ENCODE peak calls at places on chromosomes 6 and 20, in eight cellular contexts. One of them, this sample, is unnamed.

GRCh38 chr6:84773431-84774173 is 9.2 kb upstream of the TBX18 start:
- DNase-seq in stomach: no peak
- DNase-seq in GM12892: no peak
- DNase-seq in suprapubic skin: no peak
- DNase-seq in prostate gland: no peak
- DNase-seq in spleen: peak
- DNase-seq in K562: no peak
- DNase-seq in breast epithelium: no peak
- DNase-seq in this sample: no peak

GRCh38 chr6:3566812-3567211 is 110.0 kb upstream of the SLC22A23 start:
- DNase-seq in breast epithelium: no peak
- DNase-seq in K562: no peak
- DNase-seq in stomach: no peak
- DNase-seq in prostate gland: no peak
- DNase-seq in spleen: no peak
- DNase-seq in GM12892: no peak
- DNase-seq in suprapubic skin: no peak
- DNase-seq in this sample: no peak

GRCh38 chr20:35661013-35661412 is 3.7 kb downstream of the CPNE1 start:
- DNase-seq in prostate gland: no peak
- DNase-seq in stomach: no peak
- DNase-seq in suprapubic skin: no peak
- DNase-seq in GM12892: no peak
- DNase-seq in spleen: no peak
- DNase-seq in K562: no peak
- DNase-seq in breast epithelium: no peak
- DNase-seq in this sample: no peak

GRCh38 chr6:150775804-150776203 is 89.7 kb upstream of the MTHFD1L start:
- DNase-seq in prostate gland: no peak
- DNase-seq in suprapubic skin: no peak
- DNase-seq in K562: no peak
- DNase-seq in breast epithelium: no peak
- DNase-seq in stomach: no peak
- DNase-seq in GM12892: no peak
- DNase-seq in spleen: no peak
- DNase-seq in this sample: no peak

GRCh38 chr20:31674895-31675827 is 37.4 kb downstream of the COX4I2 start:
- DNase-seq in breast epithelium: peak
- DNase-seq in suprapubic skin: peak
- DNase-seq in spleen: peak
- DNase-seq in prostate gland: no peak
- DNase-seq in GM12892: peak
- DNase-seq in K562: peak
- DNase-seq in stomach: peak
- DNase-seq in this sample: no peak

GRCh38 chr6:109660526-109660925 is 30.5 kb downstream of the AK9 start:
- DNase-seq in spleen: no peak
- DNase-seq in GM12892: no peak
- DNase-seq in K562: no peak
- DNase-seq in stomach: no peak
- DNase-seq in breast epithelium: no peak
- DNase-seq in suprapubic skin: no peak
- DNase-seq in prostate gland: no peak
- DNase-seq in this sample: no peak

GRCh38 chr20:24102290-24102689 is 113.7 kb upstream of the GGTLC1 start:
- DNase-seq in stomach: no peak
- DNase-seq in K562: no peak
- DNase-seq in suprapubic skin: no peak
- DNase-seq in spleen: no peak
- DNase-seq in GM12892: no peak
- DNase-seq in breast epithelium: no peak
- DNase-seq in prostate gland: no peak
- DNase-seq in this sample: no peak

GRCh38 chr20:15582146-15582776 is 991.0 kb downstream of the KIF16B start:
- DNase-seq in GM12892: no peak
- DNase-seq in prostate gland: no peak
- DNase-seq in spleen: no peak
- DNase-seq in breast epithelium: no peak
- DNase-seq in suprapubic skin: no peak
- DNase-seq in K562: no peak
- DNase-seq in stomach: no peak
- DNase-seq in this sample: no peak

GRCh38 chr6:159254186-159254585 is 85.0 kb downstream of the FNDC1 start:
- DNase-seq in suprapubic skin: no peak
- DNase-seq in stomach: no peak
- DNase-seq in prostate gland: no peak
- DNase-seq in K562: no peak
- DNase-seq in GM12892: no peak
- DNase-seq in breast epithelium: no peak
- DNase-seq in spleen: no peak
- DNase-seq in this sample: no peak

GRCh38 chr20:15359056-15359455 is 1021.6 kb upstream of the FLRT3 start:
- DNase-seq in suprapubic skin: no peak
- DNase-seq in stomach: no peak
- DNase-seq in spleen: no peak
- DNase-seq in GM12892: no peak
- DNase-seq in prostate gland: no peak
- DNase-seq in K562: no peak
- DNase-seq in breast epithelium: no peak
- DNase-seq in this sample: no peak

GRCh38 chr20:45452772-45453171 is 16.8 kb upstream of the WFDC2 start:
- DNase-seq in K562: no peak
- DNase-seq in breast epithelium: no peak
- DNase-seq in stomach: no peak
- DNase-seq in GM12892: no peak
- DNase-seq in prostate gland: no peak
- DNase-seq in suprapubic skin: no peak
- DNase-seq in spleen: no peak
- DNase-seq in this sample: no peak

GRCh38 chr20:21436186-21436585 is 38.9 kb upstream of the NKX2-4 start:
- DNase-seq in breast epithelium: no peak
- DNase-seq in stomach: no peak
- DNase-seq in prostate gland: no peak
- DNase-seq in suprapubic skin: no peak
- DNase-seq in K562: no peak
- DNase-seq in spleen: no peak
- DNase-seq in GM12892: no peak
- DNase-seq in this sample: no peak

GRCh38 chr20:35395728-35396127 is 16.0 kb downstream of the UQCC1 start:
- DNase-seq in breast epithelium: no peak
- DNase-seq in K562: no peak
- DNase-seq in stomach: no peak
- DNase-seq in spleen: no peak
- DNase-seq in suprapubic skin: no peak
- DNase-seq in GM12892: no peak
- DNase-seq in prostate gland: no peak
- DNase-seq in this sample: no peak

GRCh38 chr20:10715035-10715434 is 41.2 kb upstream of the JAG1 start:
- DNase-seq in stomach: no peak
- DNase-seq in K562: no peak
- DNase-seq in prostate gland: no peak
- DNase-seq in spleen: no peak
- DNase-seq in GM12892: no peak
- DNase-seq in suprapubic skin: no peak
- DNase-seq in breast epithelium: no peak
- DNase-seq in this sample: no peak

GRCh38 chr6:25307805-25308494 is 28.8 kb downstream of the CARMIL1 start:
- DNase-seq in breast epithelium: no peak
- DNase-seq in suprapubic skin: no peak
- DNase-seq in prostate gland: no peak
- DNase-seq in stomach: no peak
- DNase-seq in spleen: no peak
- DNase-seq in GM12892: no peak
- DNase-seq in K562: no peak
- DNase-seq in this sample: no peak

GRCh38 chr6:33638581-33638980 is 17.5 kb downstream of the ITPR3 start:
- DNase-seq in prostate gland: no peak
- DNase-seq in stomach: peak
- DNase-seq in K562: no peak
- DNase-seq in breast epithelium: no peak
- DNase-seq in spleen: no peak
- DNase-seq in GM12892: no peak
- DNase-seq in suprapubic skin: no peak
- DNase-seq in this sample: no peak

GRCh38 chr6:167469101-167469500 is 144.2 kb downstream of the TTLL2 start:
- DNase-seq in stomach: no peak
- DNase-seq in prostate gland: no peak
- DNase-seq in K562: no peak
- DNase-seq in breast epithelium: no peak
- DNase-seq in suprapubic skin: peak
- DNase-seq in spleen: no peak
- DNase-seq in GM12892: no peak
- DNase-seq in this sample: no peak
- TF ChIP-seq POLR2AphosphoS5 in stomach: no peak
- TF ChIP-seq POLR2AphosphoS5 in prostate gland: no peak
- TF ChIP-seq POLR2AphosphoS5 in K562: no peak
- TF ChIP-seq POLR2AphosphoS5 in breast epithelium: no peak
- TF ChIP-seq POLR2AphosphoS5 in suprapubic skin: no peak
- TF ChIP-seq POLR2AphosphoS5 in spleen: no peak
- TF ChIP-seq POLR2AphosphoS5 in GM12892: no peak
- TF ChIP-seq POLR2AphosphoS5 in this sample: no peak

GRCh38 chr6:41733349-41733706 is 2.1 kb downstream of the TFEB start:
- DNase-seq in prostate gland: no peak
- DNase-seq in spleen: no peak
- DNase-seq in GM12892: no peak
- DNase-seq in suprapubic skin: peak
- DNase-seq in stomach: no peak
- DNase-seq in K562: no peak
- DNase-seq in breast epithelium: no peak
- DNase-seq in this sample: no peak

GRCh38 chr6:41732601-41733348 is 2.6 kb downstream of the TFEB start:
- DNase-seq in breast epithelium: no peak
- DNase-seq in GM12892: peak
- DNase-seq in suprapubic skin: no peak
- DNase-seq in prostate gland: peak
- DNase-seq in stomach: peak
- DNase-seq in K562: no peak
- DNase-seq in spleen: peak
- DNase-seq in this sample: peak

GRCh38 chr6:41734666-41735426 is 562 bp downstream of the TFEB start:
- DNase-seq in stomach: peak
- DNase-seq in prostate gland: peak
- DNase-seq in K562: peak
- DNase-seq in spleen: peak
- DNase-seq in suprapubic skin: peak
- DNase-seq in breast epithelium: peak
- DNase-seq in GM12892: peak
- DNase-seq in this sample: peak

GRCh38 chr6:41735427-41736206 is at the start of gene TFEB:
- DNase-seq in GM12892: peak
- DNase-seq in breast epithelium: peak
- DNase-seq in spleen: peak
- DNase-seq in K562: peak
- DNase-seq in prostate gland: peak
- DNase-seq in suprapubic skin: peak
- DNase-seq in stomach: peak
- DNase-seq in this sample: peak

GRCh38 chr6:41733707-41734665 is 1.4 kb downstream of the TFEB start:
- DNase-seq in breast epithelium: peak
- DNase-seq in stomach: peak
- DNase-seq in K562: peak
- DNase-seq in GM12892: peak
- DNase-seq in spleen: peak
- DNase-seq in prostate gland: peak
- DNase-seq in suprapubic skin: peak
- DNase-seq in this sample: peak
- TF ChIP-seq POLR2A in breast epithelium: no peak
- TF ChIP-seq POLR2A in stomach: no peak
- TF ChIP-seq POLR2A in K562: no peak
- TF ChIP-seq POLR2A in GM12892: peak
- TF ChIP-seq POLR2A in spleen: peak
- TF ChIP-seq POLR2A in prostate gland: peak
- TF ChIP-seq POLR2A in suprapubic skin: no peak
- TF ChIP-seq POLR2A in this sample: peak

DNA sequence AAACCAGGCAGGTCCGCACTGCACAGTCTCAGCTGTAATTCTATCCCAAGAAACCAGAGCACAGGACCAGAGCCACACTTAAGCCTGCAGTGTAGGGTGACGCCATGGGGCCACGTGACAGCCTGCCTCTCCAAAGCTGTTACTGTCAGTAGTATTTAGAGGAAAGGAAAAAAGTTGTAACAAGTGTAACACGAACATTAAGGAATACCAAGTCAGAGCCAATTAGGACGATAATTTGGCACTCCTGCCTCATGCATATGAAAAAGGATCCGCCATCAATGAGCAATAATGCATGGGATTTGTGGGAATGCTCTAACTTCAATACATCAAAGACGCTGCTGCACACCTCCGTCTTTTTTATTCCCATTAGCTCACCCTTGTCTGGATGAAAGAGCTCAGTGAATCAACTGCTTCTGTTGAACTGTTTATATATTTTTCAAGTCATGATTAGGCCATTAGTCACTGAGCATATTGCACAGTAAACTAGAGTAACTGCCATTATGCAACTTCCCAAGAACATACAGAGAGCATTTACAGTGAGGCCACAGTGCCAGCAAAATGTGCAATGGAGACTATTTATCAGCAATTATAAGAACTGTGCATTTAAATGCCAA is 79.9 kb downstream of the ATXN1 start:
- DNase-seq in prostate gland: no peak
- DNase-seq in breast epithelium: no peak
- DNase-seq in suprapubic skin: no peak
- DNase-seq in stomach: no peak
- DNase-seq in GM12892: no peak
- DNase-seq in spleen: no peak
- DNase-seq in K562: no peak
- DNase-seq in this sample: no peak
- TF ChIP-seq POLR2AphosphoS5 in prostate gland: no peak
- TF ChIP-seq POLR2AphosphoS5 in breast epithelium: no peak
- TF ChIP-seq POLR2AphosphoS5 in suprapubic skin: no peak
- TF ChIP-seq POLR2AphosphoS5 in stomach: peak
- TF ChIP-seq POLR2AphosphoS5 in GM12892: no peak
- TF ChIP-seq POLR2AphosphoS5 in spleen: peak
- TF ChIP-seq POLR2AphosphoS5 in K562: no peak
- TF ChIP-seq POLR2AphosphoS5 in this sample: no peak

GRCh38 chr6:144008501-144009245 is 614 bp upstream of the PLAGL1 start:
- DNase-seq in GM12892: peak
- DNase-seq in spleen: no peak
- DNase-seq in suprapubic skin: peak
- DNase-seq in prostate gland: no peak
- DNase-seq in K562: no peak
- DNase-seq in breast epithelium: no peak
- DNase-seq in stomach: no peak
- DNase-seq in this sample: no peak

GRCh38 chr6:144007455-144007778 is 642 bp downstream of the PLAGL1 start:
- DNase-seq in stomach: no peak
- DNase-seq in prostate gland: no peak
- DNase-seq in breast epithelium: no peak
- DNase-seq in GM12892: no peak
- DNase-seq in K562: no peak
- DNase-seq in spleen: no peak
- DNase-seq in suprapubic skin: no peak
- DNase-seq in this sample: no peak

GRCh38 chr6:144006731-144007454 is 1.2 kb downstream of the PLAGL1 start:
- DNase-seq in suprapubic skin: peak
- DNase-seq in prostate gland: no peak
- DNase-seq in GM12892: no peak
- DNase-seq in spleen: no peak
- DNase-seq in breast epithelium: no peak
- DNase-seq in K562: peak
- DNase-seq in stomach: no peak
- DNase-seq in this sample: no peak

GRCh38 chr6:144012534-144012933 is 4.5 kb upstream of the PLAGL1 start:
- DNase-seq in stomach: no peak
- DNase-seq in prostate gland: no peak
- DNase-seq in K562: no peak
- DNase-seq in suprapubic skin: no peak
- DNase-seq in GM12892: no peak
- DNase-seq in breast epithelium: no peak
- DNase-seq in spleen: no peak
- DNase-seq in this sample: no peak

GRCh38 chr6:144007779-144008500 is at the start of gene PLAGL1:
- DNase-seq in suprapubic skin: peak
- DNase-seq in spleen: peak
- DNase-seq in stomach: peak
- DNase-seq in K562: peak
- DNase-seq in GM12892: peak
- DNase-seq in prostate gland: peak
- DNase-seq in breast epithelium: no peak
- DNase-seq in this sample: peak
- TF ChIP-seq POLR2A in suprapubic skin: peak
- TF ChIP-seq POLR2A in spleen: no peak
- TF ChIP-seq POLR2A in stomach: no peak
- TF ChIP-seq POLR2A in K562: peak
- TF ChIP-seq POLR2A in GM12892: no peak
- TF ChIP-seq POLR2A in prostate gland: peak
- TF ChIP-seq POLR2A in breast epithelium: no peak
- TF ChIP-seq POLR2A in this sample: peak